ENCODE peak calls at places on chromosome 7, in nine cellular contexts. O is upper lobe of left lung, F is prostate gland, L is gastrocnemius medialis, T is stomach, C is lower leg skin, Q is sigmoid colon, R is HCT116, J is uterus. P is an unnamed sample.

GRCh38 chr7:34759477-34760125 is 101.6 kb downstream of the NPSR1 start:
- DNase-seq in O (no peak), F (no peak), L (no peak), T (no peak), C (no peak), Q (no peak), R (peak; percentile 48), J (no peak), P (peak; percentile 54)

GRCh38 chr7:93728292-93728691 is 153.8 kb upstream of the CALCR start:
- DNase-seq in O (no peak), F (no peak), L (no peak), T (no peak), C (no peak), Q (no peak), R (no peak), J (no peak), P (no peak)

GRCh38 chr7:20598479-20599419 is 16.7 kb upstream of the ABCB5 start:
- DNase-seq in O (no peak), F (no peak), L (no peak), T (no peak), C (no peak), Q (no peak), R (peak; percentile 48), J (no peak), P (peak; percentile 95)

GRCh38 chr7:151310578-151310977 is 31.0 kb upstream of the NUB1 start:
- DNase-seq in O (no peak), F (no peak), L (no peak), T (no peak), C (peak; percentile 46), Q (no peak), R (no peak), J (no peak), P (peak; percentile 13)

GRCh38 chr7:135980665-135981180 is 3.6 kb upstream of the MTPN start:
- DNase-seq in O (peak; percentile 56), F (no peak), L (no peak), T (peak; percentile 29), C (no peak), Q (no peak), R (no peak), J (no peak), P (peak; percentile 77)

GRCh38 chr7:29332027-29332806 is 137.6 kb downstream of the CHN2 start:
- DNase-seq in O (no peak), F (no peak), L (no peak), T (no peak), C (no peak), Q (no peak), R (no peak), J (peak; percentile 20), P (no peak)

GRCh38 chr7:142485617-142486226 is 227.9 kb upstream of the PRSS58 start:
- DNase-seq in O (no peak), F (no peak), L (no peak), T (no peak), C (no peak), Q (no peak), R (no peak), J (no peak), P (no peak)

GRCh38 chr7:102288285-102288930 is 1.7 kb downstream of the SH2B2 start:
- DNase-seq in O (no peak), F (no peak), L (no peak), T (no peak), C (no peak), Q (no peak), R (no peak), J (no peak), P (no peak)

GRCh38 chr7:51226916-51227535 is 89.6 kb downstream of the COBL start:
- DNase-seq in O (no peak), F (no peak), L (no peak), T (no peak), C (peak; percentile 84), Q (no peak), R (no peak), J (no peak), P (no peak)

DNA sequence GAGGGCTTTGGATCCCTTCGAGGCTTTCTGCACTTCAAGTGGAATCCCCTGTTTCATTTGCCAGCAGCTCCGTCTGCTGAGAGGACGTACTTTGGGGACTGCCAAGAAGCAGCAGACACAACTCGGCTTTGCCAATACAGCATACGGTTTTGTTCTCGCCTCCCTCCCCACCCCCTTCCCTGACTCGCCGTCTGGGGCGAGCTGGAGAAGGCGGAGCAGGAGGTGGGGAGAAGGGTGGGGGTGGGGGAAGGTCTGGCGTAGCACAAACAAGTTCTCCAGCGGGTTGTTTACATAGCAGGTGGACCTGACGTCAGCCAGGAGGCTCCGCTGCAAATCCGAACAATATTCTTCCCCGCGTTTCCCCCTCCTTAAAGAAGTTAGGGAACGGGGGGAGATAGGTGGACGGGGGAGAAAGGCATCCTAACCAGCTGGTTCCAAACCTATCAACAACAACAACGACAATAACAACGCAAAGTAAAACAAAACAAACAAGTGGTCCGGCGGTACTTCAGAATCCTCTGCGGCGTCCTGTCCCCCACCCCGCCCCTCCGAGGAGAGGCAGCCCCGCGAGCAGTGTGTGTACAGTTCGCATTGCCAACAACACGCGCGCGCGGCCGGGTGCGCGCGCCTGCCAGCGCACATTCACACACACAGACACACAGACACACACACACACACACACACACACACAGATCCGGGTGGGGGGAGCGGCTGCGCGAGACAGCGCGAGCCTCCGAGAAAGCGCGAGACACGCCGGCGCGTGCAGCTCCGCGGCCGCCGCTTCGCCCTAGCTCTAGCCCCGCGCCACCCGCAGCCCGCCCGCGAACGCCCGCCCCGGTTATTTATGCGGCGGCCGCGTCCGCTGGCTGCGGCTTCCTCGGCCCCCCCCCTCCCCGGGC is 167.0 kb upstream of the PPP1R3A start:
- DNase-seq in O (peak; percentile 86), F (peak; percentile 79), L (peak; percentile 93), T (peak; percentile 76), C (peak; percentile 95), Q (peak; percentile 96), R (peak; percentile 64), J (peak; percentile 79), P (peak; percentile 65)
- TF ChIP-seq POLR2A in O (peak; percentile 65), F (no peak), L (peak; percentile 81), T (no peak), C (no peak), Q (peak; percentile 77), R (no peak), J (peak; percentile 44), P (no peak)

GRCh38 chr7:148825338-148825737 is 58.8 kb downstream of the EZH2 start:
- DNase-seq in O (no peak), F (no peak), L (no peak), T (no peak), C (no peak), Q (no peak), R (no peak), J (no peak), P (peak; percentile 21)

GRCh38 chr7:148821422-148821821 is 62.7 kb downstream of the EZH2 start:
- DNase-seq in O (no peak), F (no peak), L (no peak), T (no peak), C (no peak), Q (no peak), R (no peak), J (no peak), P (no peak)

GRCh38 chr7:148828965-148829364 is 55.1 kb downstream of the EZH2 start:
- DNase-seq in O (no peak), F (no peak), L (no peak), T (no peak), C (no peak), Q (no peak), R (no peak), J (no peak), P (no peak)

GRCh38 chr7:148819697-148820332 is 64.3 kb downstream of the EZH2 start:
- DNase-seq in O (no peak), F (no peak), L (no peak), T (no peak), C (no peak), Q (no peak), R (no peak), J (no peak), P (peak; percentile 33)

DNA sequence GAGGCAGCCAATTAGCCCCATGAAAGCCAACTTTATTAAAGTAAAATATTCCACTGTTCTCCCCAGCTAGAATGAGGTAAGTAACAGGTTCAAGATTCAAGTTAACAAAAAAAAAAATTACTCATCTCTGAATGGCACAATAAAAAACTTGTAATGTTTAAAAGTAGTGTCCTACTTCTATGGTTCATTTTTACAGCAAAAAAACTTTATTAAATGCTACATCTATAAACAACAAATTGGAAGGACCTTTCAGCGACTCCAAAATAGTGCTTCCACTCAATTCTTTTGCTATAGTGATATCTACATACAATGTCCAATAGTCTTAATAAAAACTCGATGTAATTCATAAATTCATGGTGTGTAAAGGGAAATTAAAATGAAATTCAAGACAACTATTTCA is 59.2 kb downstream of the EZH2 start:
- DNase-seq in O (no peak), F (no peak), L (no peak), T (no peak), C (no peak), Q (no peak), R (no peak), J (no peak), P (no peak)
- TF ChIP-seq POLR2A in O (no peak), F (no peak), L (no peak), T (no peak), C (no peak), Q (no peak), R (no peak), J (no peak), P (no peak)

GRCh38 chr7:86955895-86956503 is 103.5 kb downstream of the ELAPOR2 start:
- DNase-seq in O (no peak), F (no peak), L (no peak), T (no peak), C (no peak), Q (no peak), R (no peak), J (no peak), P (no peak)
- TF ChIP-seq POLR2A in O (no peak), F (no peak), L (no peak), T (no peak), C (no peak), Q (no peak), R (no peak), J (no peak), P (no peak)

GRCh38 chr7:107527196-107527595 is 36.5 kb downstream of the COG5 start:
- DNase-seq in O (no peak), F (peak; percentile 27), L (no peak), T (no peak), C (no peak), Q (no peak), R (no peak), J (no peak), P (no peak)

GRCh38 chr7:107534139-107534538 is 29.6 kb downstream of the COG5 start:
- DNase-seq in O (no peak), F (no peak), L (no peak), T (no peak), C (no peak), Q (no peak), R (no peak), J (no peak), P (no peak)

GRCh38 chr7:107530749-107531148 is 33.0 kb downstream of the COG5 start:
- DNase-seq in O (no peak), F (no peak), L (no peak), T (no peak), C (no peak), Q (no peak), R (no peak), J (no peak), P (no peak)

GRCh38 chr7:107526672-107527071 is 37.0 kb downstream of the COG5 start:
- DNase-seq in O (no peak), F (no peak), L (no peak), T (no peak), C (no peak), Q (no peak), R (no peak), J (no peak), P (no peak)

DNA sequence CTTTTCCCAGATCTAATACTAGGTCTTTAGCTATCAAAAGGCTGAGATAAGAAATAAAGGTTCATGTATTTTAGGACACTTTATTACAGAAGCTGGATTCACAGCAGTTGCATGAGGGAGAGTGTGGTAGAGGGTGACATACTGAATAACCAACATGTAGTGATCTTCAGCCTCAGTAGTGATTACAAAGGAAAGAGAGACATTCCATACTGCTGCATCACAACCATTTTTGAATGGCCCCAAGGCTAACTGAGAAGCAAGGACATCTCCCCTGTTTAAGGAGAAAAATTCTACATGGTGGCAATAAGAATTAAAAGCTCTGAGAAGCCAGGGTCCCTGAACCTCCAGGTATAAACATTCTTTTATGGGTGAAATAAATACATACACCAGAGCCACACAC is 35.3 kb downstream of the COG5 start:
- DNase-seq in O (no peak), F (no peak), L (no peak), T (no peak), C (no peak), Q (no peak), R (no peak), J (no peak), P (peak; percentile 32)
- TF ChIP-seq POLR2A in O (no peak), F (no peak), L (no peak), T (no peak), C (no peak), Q (no peak), R (no peak), J (no peak), P (no peak)

P was measured in endothelial cell of umbilical vein.